ENCODE peak calls at places on chromosome 11, in ten cellular contexts. One of them, this sample, is unnamed.

GRCh38 chr11:45182902-45183301 is 36.5 kb downstream of the PRDM11 start:
- DNase-seq in NCI-H1092 treated with DMSO at 0.1 percent for 48 hours: peak
- DNase-seq in activated CD8-positive, alpha-beta memory T cell treated with anti-CD3 and anti-CD28 coated beads, Interleukin-2, amount 50 U/mL, for 48 hours: no peak
- DNase-seq in astrocyte of the spinal cord: no peak
- DNase-seq in PC-3: peak
- DNase-seq in GDM1: no peak
- DNase-seq in stimulated activated CD8-positive, alpha-beta memory T cell treated with anti-CD3 and anti-CD28 coated beads, Interleukin-7, amount 100 ng/mL, for 1 hour: no peak
- DNase-seq in Calu3: peak
- DNase-seq in T-helper 22 cell: no peak
- DNase-seq in immature natural killer cell: no peak
- DNase-seq in this sample: no peak

GRCh38 chr11:44758996-44759395 is 32.2 kb downstream of the TSPAN18 start:
- DNase-seq in NCI-H1092 treated with DMSO at 0.1 percent for 48 hours: no peak
- DNase-seq in astrocyte of the spinal cord: no peak
- DNase-seq in immature natural killer cell: no peak
- DNase-seq in PC-3: no peak
- DNase-seq in Calu3: no peak
- DNase-seq in GDM1: no peak
- DNase-seq in T-helper 22 cell: no peak
- DNase-seq in activated CD8-positive, alpha-beta memory T cell treated with anti-CD3 and anti-CD28 coated beads, Interleukin-2, amount 50 U/mL, for 48 hours: no peak
- DNase-seq in stimulated activated CD8-positive, alpha-beta memory T cell treated with anti-CD3 and anti-CD28 coated beads, Interleukin-7, amount 100 ng/mL, for 1 hour: no peak
- DNase-seq in this sample: no peak

GRCh38 chr11:14029971-14030531 is 67.5 kb downstream of the SPON1 start:
- DNase-seq in Calu3: peak
- DNase-seq in NCI-H1092 treated with DMSO at 0.1 percent for 48 hours: peak
- DNase-seq in PC-3: peak
- DNase-seq in stimulated activated CD8-positive, alpha-beta memory T cell treated with anti-CD3 and anti-CD28 coated beads, Interleukin-7, amount 100 ng/mL, for 1 hour: no peak
- DNase-seq in activated CD8-positive, alpha-beta memory T cell treated with anti-CD3 and anti-CD28 coated beads, Interleukin-2, amount 50 U/mL, for 48 hours: no peak
- DNase-seq in immature natural killer cell: no peak
- DNase-seq in GDM1: no peak
- DNase-seq in T-helper 22 cell: no peak
- DNase-seq in astrocyte of the spinal cord: no peak
- DNase-seq in this sample: no peak

GRCh38 chr11:84249344-84250135 is 963.4 kb upstream of the CCDC90B start:
- DNase-seq in GDM1: no peak
- DNase-seq in T-helper 22 cell: no peak
- DNase-seq in activated CD8-positive, alpha-beta memory T cell treated with anti-CD3 and anti-CD28 coated beads, Interleukin-2, amount 50 U/mL, for 48 hours: no peak
- DNase-seq in PC-3: no peak
- DNase-seq in immature natural killer cell: no peak
- DNase-seq in Calu3: no peak
- DNase-seq in stimulated activated CD8-positive, alpha-beta memory T cell treated with anti-CD3 and anti-CD28 coated beads, Interleukin-7, amount 100 ng/mL, for 1 hour: no peak
- DNase-seq in astrocyte of the spinal cord: peak
- DNase-seq in NCI-H1092 treated with DMSO at 0.1 percent for 48 hours: no peak
- DNase-seq in this sample: no peak

GRCh38 chr11:24386551-24387404 is 110.1 kb upstream of the LUZP2 start:
- DNase-seq in Calu3: peak
- DNase-seq in immature natural killer cell: peak
- DNase-seq in GDM1: no peak
- DNase-seq in NCI-H1092 treated with DMSO at 0.1 percent for 48 hours: peak
- DNase-seq in activated CD8-positive, alpha-beta memory T cell treated with anti-CD3 and anti-CD28 coated beads, Interleukin-2, amount 50 U/mL, for 48 hours: no peak
- DNase-seq in astrocyte of the spinal cord: peak
- DNase-seq in PC-3: peak
- DNase-seq in T-helper 22 cell: no peak
- DNase-seq in stimulated activated CD8-positive, alpha-beta memory T cell treated with anti-CD3 and anti-CD28 coated beads, Interleukin-7, amount 100 ng/mL, for 1 hour: no peak
- DNase-seq in this sample: no peak

GRCh38 chr11:32094931-32095330 is 4.1 kb downstream of the RCN1 start:
- DNase-seq in PC-3: no peak
- DNase-seq in NCI-H1092 treated with DMSO at 0.1 percent for 48 hours: no peak
- DNase-seq in astrocyte of the spinal cord: no peak
- DNase-seq in stimulated activated CD8-positive, alpha-beta memory T cell treated with anti-CD3 and anti-CD28 coated beads, Interleukin-7, amount 100 ng/mL, for 1 hour: no peak
- DNase-seq in immature natural killer cell: no peak
- DNase-seq in Calu3: no peak
- DNase-seq in GDM1: no peak
- DNase-seq in activated CD8-positive, alpha-beta memory T cell treated with anti-CD3 and anti-CD28 coated beads, Interleukin-2, amount 50 U/mL, for 48 hours: no peak
- DNase-seq in T-helper 22 cell: no peak
- DNase-seq in this sample: no peak

GRCh38 chr11:130122141-130122575 is 37.4 kb upstream of the ST14 start:
- DNase-seq in GDM1: no peak
- DNase-seq in Calu3: no peak
- DNase-seq in PC-3: peak
- DNase-seq in astrocyte of the spinal cord: no peak
- DNase-seq in immature natural killer cell: no peak
- DNase-seq in activated CD8-positive, alpha-beta memory T cell treated with anti-CD3 and anti-CD28 coated beads, Interleukin-2, amount 50 U/mL, for 48 hours: no peak
- DNase-seq in T-helper 22 cell: no peak
- DNase-seq in NCI-H1092 treated with DMSO at 0.1 percent for 48 hours: no peak
- DNase-seq in stimulated activated CD8-positive, alpha-beta memory T cell treated with anti-CD3 and anti-CD28 coated beads, Interleukin-7, amount 100 ng/mL, for 1 hour: no peak
- DNase-seq in this sample: no peak

GRCh38 chr11:20559523-20560300 is 39.7 kb upstream of the SLC6A5 start:
- DNase-seq in activated CD8-positive, alpha-beta memory T cell treated with anti-CD3 and anti-CD28 coated beads, Interleukin-2, amount 50 U/mL, for 48 hours: no peak
- DNase-seq in T-helper 22 cell: no peak
- DNase-seq in astrocyte of the spinal cord: no peak
- DNase-seq in NCI-H1092 treated with DMSO at 0.1 percent for 48 hours: no peak
- DNase-seq in GDM1: no peak
- DNase-seq in PC-3: no peak
- DNase-seq in stimulated activated CD8-positive, alpha-beta memory T cell treated with anti-CD3 and anti-CD28 coated beads, Interleukin-7, amount 100 ng/mL, for 1 hour: no peak
- DNase-seq in immature natural killer cell: no peak
- DNase-seq in Calu3: no peak
- DNase-seq in this sample: no peak

GRCh38 chr11:36349345-36350136 is 53.5 kb downstream of the PRR5L start:
- DNase-seq in astrocyte of the spinal cord: no peak
- DNase-seq in NCI-H1092 treated with DMSO at 0.1 percent for 48 hours: no peak
- DNase-seq in PC-3: no peak
- DNase-seq in GDM1: no peak
- DNase-seq in stimulated activated CD8-positive, alpha-beta memory T cell treated with anti-CD3 and anti-CD28 coated beads, Interleukin-7, amount 100 ng/mL, for 1 hour: no peak
- DNase-seq in Calu3: no peak
- DNase-seq in T-helper 22 cell: no peak
- DNase-seq in activated CD8-positive, alpha-beta memory T cell treated with anti-CD3 and anti-CD28 coated beads, Interleukin-2, amount 50 U/mL, for 48 hours: no peak
- DNase-seq in immature natural killer cell: no peak
- DNase-seq in this sample: no peak

GRCh38 chr11:59417023-59417422 is 9.2 kb downstream of the OR5A2 start:
- DNase-seq in Calu3: no peak
- DNase-seq in NCI-H1092 treated with DMSO at 0.1 percent for 48 hours: no peak
- DNase-seq in activated CD8-positive, alpha-beta memory T cell treated with anti-CD3 and anti-CD28 coated beads, Interleukin-2, amount 50 U/mL, for 48 hours: no peak
- DNase-seq in stimulated activated CD8-positive, alpha-beta memory T cell treated with anti-CD3 and anti-CD28 coated beads, Interleukin-7, amount 100 ng/mL, for 1 hour: no peak
- DNase-seq in GDM1: no peak
- DNase-seq in astrocyte of the spinal cord: no peak
- DNase-seq in T-helper 22 cell: no peak
- DNase-seq in PC-3: no peak
- DNase-seq in immature natural killer cell: no peak
- DNase-seq in this sample: no peak

GRCh38 chr11:1198766-1199688 is 23.8 kb upstream of the MUC5B start:
- DNase-seq in stimulated activated CD8-positive, alpha-beta memory T cell treated with anti-CD3 and anti-CD28 coated beads, Interleukin-7, amount 100 ng/mL, for 1 hour: no peak
- DNase-seq in Calu3: no peak
- DNase-seq in immature natural killer cell: no peak
- DNase-seq in astrocyte of the spinal cord: no peak
- DNase-seq in NCI-H1092 treated with DMSO at 0.1 percent for 48 hours: no peak
- DNase-seq in PC-3: no peak
- DNase-seq in GDM1: no peak
- DNase-seq in activated CD8-positive, alpha-beta memory T cell treated with anti-CD3 and anti-CD28 coated beads, Interleukin-2, amount 50 U/mL, for 48 hours: no peak
- DNase-seq in T-helper 22 cell: no peak
- DNase-seq in this sample: no peak

GRCh38 chr11:92941676-92942571 is 27.5 kb upstream of the MTNR1B start:
- DNase-seq in GDM1: peak
- DNase-seq in NCI-H1092 treated with DMSO at 0.1 percent for 48 hours: peak
- DNase-seq in stimulated activated CD8-positive, alpha-beta memory T cell treated with anti-CD3 and anti-CD28 coated beads, Interleukin-7, amount 100 ng/mL, for 1 hour: no peak
- DNase-seq in PC-3: peak
- DNase-seq in Calu3: peak
- DNase-seq in activated CD8-positive, alpha-beta memory T cell treated with anti-CD3 and anti-CD28 coated beads, Interleukin-2, amount 50 U/mL, for 48 hours: no peak
- DNase-seq in astrocyte of the spinal cord: peak
- DNase-seq in T-helper 22 cell: no peak
- DNase-seq in immature natural killer cell: no peak
- DNase-seq in this sample: no peak

GRCh38 chr11:119845305-119845704 is 116.3 kb upstream of the NECTIN1 start:
- DNase-seq in PC-3: no peak
- DNase-seq in T-helper 22 cell: no peak
- DNase-seq in astrocyte of the spinal cord: no peak
- DNase-seq in immature natural killer cell: no peak
- DNase-seq in stimulated activated CD8-positive, alpha-beta memory T cell treated with anti-CD3 and anti-CD28 coated beads, Interleukin-7, amount 100 ng/mL, for 1 hour: no peak
- DNase-seq in GDM1: no peak
- DNase-seq in activated CD8-positive, alpha-beta memory T cell treated with anti-CD3 and anti-CD28 coated beads, Interleukin-2, amount 50 U/mL, for 48 hours: no peak
- DNase-seq in Calu3: no peak
- DNase-seq in NCI-H1092 treated with DMSO at 0.1 percent for 48 hours: no peak
- DNase-seq in this sample: no peak

GRCh38 chr11:61119055-61119454 is 16.8 kb downstream of the CD5 start:
- DNase-seq in Calu3: no peak
- DNase-seq in GDM1: no peak
- DNase-seq in activated CD8-positive, alpha-beta memory T cell treated with anti-CD3 and anti-CD28 coated beads, Interleukin-2, amount 50 U/mL, for 48 hours: peak
- DNase-seq in astrocyte of the spinal cord: no peak
- DNase-seq in NCI-H1092 treated with DMSO at 0.1 percent for 48 hours: no peak
- DNase-seq in immature natural killer cell: no peak
- DNase-seq in stimulated activated CD8-positive, alpha-beta memory T cell treated with anti-CD3 and anti-CD28 coated beads, Interleukin-7, amount 100 ng/mL, for 1 hour: no peak
- DNase-seq in PC-3: no peak
- DNase-seq in T-helper 22 cell: no peak
- DNase-seq in this sample: no peak

GRCh38 chr11:17431139-17431538 is 42.7 kb upstream of the KCNJ11 start:
- DNase-seq in activated CD8-positive, alpha-beta memory T cell treated with anti-CD3 and anti-CD28 coated beads, Interleukin-2, amount 50 U/mL, for 48 hours: no peak
- DNase-seq in GDM1: no peak
- DNase-seq in NCI-H1092 treated with DMSO at 0.1 percent for 48 hours: no peak
- DNase-seq in stimulated activated CD8-positive, alpha-beta memory T cell treated with anti-CD3 and anti-CD28 coated beads, Interleukin-7, amount 100 ng/mL, for 1 hour: no peak
- DNase-seq in immature natural killer cell: no peak
- DNase-seq in Calu3: no peak
- DNase-seq in PC-3: no peak
- DNase-seq in T-helper 22 cell: no peak
- DNase-seq in astrocyte of the spinal cord: no peak
- DNase-seq in this sample: no peak

GRCh38 chr11:65298131-65298535 is 16.5 kb upstream of the CDC42EP2 start:
- DNase-seq in astrocyte of the spinal cord: peak
- DNase-seq in GDM1: no peak
- DNase-seq in activated CD8-positive, alpha-beta memory T cell treated with anti-CD3 and anti-CD28 coated beads, Interleukin-2, amount 50 U/mL, for 48 hours: no peak
- DNase-seq in NCI-H1092 treated with DMSO at 0.1 percent for 48 hours: no peak
- DNase-seq in PC-3: no peak
- DNase-seq in stimulated activated CD8-positive, alpha-beta memory T cell treated with anti-CD3 and anti-CD28 coated beads, Interleukin-7, amount 100 ng/mL, for 1 hour: no peak
- DNase-seq in T-helper 22 cell: no peak
- DNase-seq in Calu3: no peak
- DNase-seq in immature natural killer cell: no peak
- DNase-seq in this sample: no peak

GRCh38 chr11:46279393-46280099 is 2.1 kb downstream of the CREB3L1 start:
- DNase-seq in GDM1: no peak
- DNase-seq in T-helper 22 cell: no peak
- DNase-seq in Calu3: no peak
- DNase-seq in astrocyte of the spinal cord: peak
- DNase-seq in stimulated activated CD8-positive, alpha-beta memory T cell treated with anti-CD3 and anti-CD28 coated beads, Interleukin-7, amount 100 ng/mL, for 1 hour: no peak
- DNase-seq in immature natural killer cell: no peak
- DNase-seq in PC-3: peak
- DNase-seq in activated CD8-positive, alpha-beta memory T cell treated with anti-CD3 and anti-CD28 coated beads, Interleukin-2, amount 50 U/mL, for 48 hours: no peak
- DNase-seq in NCI-H1092 treated with DMSO at 0.1 percent for 48 hours: peak
- DNase-seq in this sample: no peak

GRCh38 chr11:60757231-60757800 is 649 bp downstream of the MS4A15 start:
- DNase-seq in GDM1: no peak
- DNase-seq in immature natural killer cell: no peak
- DNase-seq in stimulated activated CD8-positive, alpha-beta memory T cell treated with anti-CD3 and anti-CD28 coated beads, Interleukin-7, amount 100 ng/mL, for 1 hour: no peak
- DNase-seq in Calu3: no peak
- DNase-seq in activated CD8-positive, alpha-beta memory T cell treated with anti-CD3 and anti-CD28 coated beads, Interleukin-2, amount 50 U/mL, for 48 hours: peak
- DNase-seq in PC-3: no peak
- DNase-seq in astrocyte of the spinal cord: no peak
- DNase-seq in T-helper 22 cell: no peak
- DNase-seq in NCI-H1092 treated with DMSO at 0.1 percent for 48 hours: no peak
- DNase-seq in this sample: no peak

GRCh38 chr11:2933376-2934056 is 4.3 kb upstream of the PHLDA2 start:
- DNase-seq in Calu3: peak
- DNase-seq in astrocyte of the spinal cord: peak
- DNase-seq in stimulated activated CD8-positive, alpha-beta memory T cell treated with anti-CD3 and anti-CD28 coated beads, Interleukin-7, amount 100 ng/mL, for 1 hour: no peak
- DNase-seq in T-helper 22 cell: peak
- DNase-seq in GDM1: peak
- DNase-seq in immature natural killer cell: peak
- DNase-seq in PC-3: peak
- DNase-seq in activated CD8-positive, alpha-beta memory T cell treated with anti-CD3 and anti-CD28 coated beads, Interleukin-2, amount 50 U/mL, for 48 hours: peak
- DNase-seq in NCI-H1092 treated with DMSO at 0.1 percent for 48 hours: no peak
- DNase-seq in this sample: peak

GRCh38 chr11:62664405-62665074 is 470 bp downstream of the C11orf98 start:
- DNase-seq in astrocyte of the spinal cord: no peak
- DNase-seq in PC-3: peak
- DNase-seq in immature natural killer cell: no peak
- DNase-seq in stimulated activated CD8-positive, alpha-beta memory T cell treated with anti-CD3 and anti-CD28 coated beads, Interleukin-7, amount 100 ng/mL, for 1 hour: no peak
- DNase-seq in activated CD8-positive, alpha-beta memory T cell treated with anti-CD3 and anti-CD28 coated beads, Interleukin-2, amount 50 U/mL, for 48 hours: no peak
- DNase-seq in NCI-H1092 treated with DMSO at 0.1 percent for 48 hours: peak
- DNase-seq in Calu3: peak
- DNase-seq in T-helper 22 cell: peak
- DNase-seq in GDM1: no peak
- DNase-seq in this sample: no peak

GRCh38 chr11:75465701-75466531 is 32.9 kb upstream of the KLHL35 start:
- DNase-seq in immature natural killer cell: no peak
- DNase-seq in PC-3: no peak
- DNase-seq in T-helper 22 cell: no peak
- DNase-seq in Calu3: no peak
- DNase-seq in NCI-H1092 treated with DMSO at 0.1 percent for 48 hours: no peak
- DNase-seq in stimulated activated CD8-positive, alpha-beta memory T cell treated with anti-CD3 and anti-CD28 coated beads, Interleukin-7, amount 100 ng/mL, for 1 hour: no peak
- DNase-seq in astrocyte of the spinal cord: peak
- DNase-seq in GDM1: no peak
- DNase-seq in activated CD8-positive, alpha-beta memory T cell treated with anti-CD3 and anti-CD28 coated beads, Interleukin-2, amount 50 U/mL, for 48 hours: no peak
- DNase-seq in this sample: no peak

GRCh38 chr11:94511932-94512781 is at the start of gene C11orf97:
- DNase-seq in T-helper 22 cell: peak
- DNase-seq in astrocyte of the spinal cord: peak
- DNase-seq in stimulated activated CD8-positive, alpha-beta memory T cell treated with anti-CD3 and anti-CD28 coated beads, Interleukin-7, amount 100 ng/mL, for 1 hour: peak
- DNase-seq in immature natural killer cell: peak
- DNase-seq in activated CD8-positive, alpha-beta memory T cell treated with anti-CD3 and anti-CD28 coated beads, Interleukin-2, amount 50 U/mL, for 48 hours: peak
- DNase-seq in NCI-H1092 treated with DMSO at 0.1 percent for 48 hours: peak
- DNase-seq in PC-3: peak
- DNase-seq in GDM1: no peak
- DNase-seq in Calu3: peak
- DNase-seq in this sample: peak

GRCh38 chr11:66861774-66862558 is 5.1 kb downstream of the LRFN4 start:
- DNase-seq in astrocyte of the spinal cord: no peak
- DNase-seq in T-helper 22 cell: no peak
- DNase-seq in NCI-H1092 treated with DMSO at 0.1 percent for 48 hours: no peak
- DNase-seq in GDM1: no peak
- DNase-seq in immature natural killer cell: no peak
- DNase-seq in stimulated activated CD8-positive, alpha-beta memory T cell treated with anti-CD3 and anti-CD28 coated beads, Interleukin-7, amount 100 ng/mL, for 1 hour: no peak
- DNase-seq in Calu3: no peak
- DNase-seq in activated CD8-positive, alpha-beta memory T cell treated with anti-CD3 and anti-CD28 coated beads, Interleukin-2, amount 50 U/mL, for 48 hours: no peak
- DNase-seq in PC-3: no peak
- DNase-seq in this sample: no peak

GRCh38 chr11:2269601-2270321 is 627 bp downstream of the ASCL2 start:
- DNase-seq in astrocyte of the spinal cord: peak
- DNase-seq in activated CD8-positive, alpha-beta memory T cell treated with anti-CD3 and anti-CD28 coated beads, Interleukin-2, amount 50 U/mL, for 48 hours: no peak
- DNase-seq in T-helper 22 cell: no peak
- DNase-seq in GDM1: no peak
- DNase-seq in NCI-H1092 treated with DMSO at 0.1 percent for 48 hours: peak
- DNase-seq in stimulated activated CD8-positive, alpha-beta memory T cell treated with anti-CD3 and anti-CD28 coated beads, Interleukin-7, amount 100 ng/mL, for 1 hour: no peak
- DNase-seq in PC-3: peak
- DNase-seq in immature natural killer cell: peak
- DNase-seq in Calu3: no peak
- DNase-seq in this sample: no peak

GRCh38 chr11:65871811-65872548 is 620 bp downstream of the EFEMP2 start:
- DNase-seq in activated CD8-positive, alpha-beta memory T cell treated with anti-CD3 and anti-CD28 coated beads, Interleukin-2, amount 50 U/mL, for 48 hours: no peak
- DNase-seq in T-helper 22 cell: no peak
- DNase-seq in stimulated activated CD8-positive, alpha-beta memory T cell treated with anti-CD3 and anti-CD28 coated beads, Interleukin-7, amount 100 ng/mL, for 1 hour: no peak
- DNase-seq in Calu3: no peak
- DNase-seq in immature natural killer cell: no peak
- DNase-seq in GDM1: no peak
- DNase-seq in NCI-H1092 treated with DMSO at 0.1 percent for 48 hours: no peak
- DNase-seq in PC-3: no peak
- DNase-seq in astrocyte of the spinal cord: peak
- DNase-seq in this sample: no peak

GRCh38 chr11:26188559-26188958 is 143.4 kb upstream of the ANO3 start:
- DNase-seq in activated CD8-positive, alpha-beta memory T cell treated with anti-CD3 and anti-CD28 coated beads, Interleukin-2, amount 50 U/mL, for 48 hours: no peak
- DNase-seq in stimulated activated CD8-positive, alpha-beta memory T cell treated with anti-CD3 and anti-CD28 coated beads, Interleukin-7, amount 100 ng/mL, for 1 hour: no peak
- DNase-seq in GDM1: no peak
- DNase-seq in Calu3: no peak
- DNase-seq in NCI-H1092 treated with DMSO at 0.1 percent for 48 hours: no peak
- DNase-seq in PC-3: no peak
- DNase-seq in T-helper 22 cell: no peak
- DNase-seq in astrocyte of the spinal cord: no peak
- DNase-seq in immature natural killer cell: no peak
- DNase-seq in this sample: no peak

GRCh38 chr11:19284881-19285280 is 44.1 kb upstream of the E2F8 start:
- DNase-seq in activated CD8-positive, alpha-beta memory T cell treated with anti-CD3 and anti-CD28 coated beads, Interleukin-2, amount 50 U/mL, for 48 hours: no peak
- DNase-seq in Calu3: no peak
- DNase-seq in T-helper 22 cell: no peak
- DNase-seq in immature natural killer cell: no peak
- DNase-seq in stimulated activated CD8-positive, alpha-beta memory T cell treated with anti-CD3 and anti-CD28 coated beads, Interleukin-7, amount 100 ng/mL, for 1 hour: no peak
- DNase-seq in astrocyte of the spinal cord: no peak
- DNase-seq in PC-3: no peak
- DNase-seq in NCI-H1092 treated with DMSO at 0.1 percent for 48 hours: no peak
- DNase-seq in GDM1: no peak
- DNase-seq in this sample: no peak

GRCh38 chr11:36507824-36508489 is 2.1 kb downstream of the TRAF6 start:
- DNase-seq in T-helper 22 cell: no peak
- DNase-seq in GDM1: no peak
- DNase-seq in Calu3: no peak
- DNase-seq in activated CD8-positive, alpha-beta memory T cell treated with anti-CD3 and anti-CD28 coated beads, Interleukin-2, amount 50 U/mL, for 48 hours: no peak
- DNase-seq in stimulated activated CD8-positive, alpha-beta memory T cell treated with anti-CD3 and anti-CD28 coated beads, Interleukin-7, amount 100 ng/mL, for 1 hour: no peak
- DNase-seq in PC-3: no peak
- DNase-seq in NCI-H1092 treated with DMSO at 0.1 percent for 48 hours: no peak
- DNase-seq in immature natural killer cell: no peak
- DNase-seq in astrocyte of the spinal cord: no peak
- DNase-seq in this sample: no peak